ENCODE peak calls at places on chromosome 22, in four cellular contexts. X is neuronal stem cell, F is IMR-90, T is H1. V is an unnamed sample.

GRCh38 chr22:38986629-38987028 is 4.5 kb downstream of the APOBEC3B start:
- DNase-seq in X (no peak), F (no peak), T (no peak), V (no peak)

GRCh38 chr22:40237788-40238424 is 60.2 kb downstream of the TNRC6B start:
- DNase-seq in X (no peak), F (no peak), T (no peak), V (no peak)

GRCh38 chr22:26835929-26836528 is 178.6 kb downstream of the MIAT start:
- DNase-seq in X (peak; percentile 84), F (peak; percentile 23), T (peak; percentile 94), V (peak; percentile 84)

GRCh38 chr22:38317995-38318715 is 922 bp upstream of the CSNK1E start:
- DNase-seq in X (no peak), F (peak; percentile 93), T (no peak), V (no peak)

GRCh38 chr22:40721266-40721665 is 42.0 kb downstream of the MCHR1 start:
- DNase-seq in X (no peak), F (peak; percentile 71), T (no peak), V (peak; percentile 43)

GRCh38 chr22:19343470-19343869 is 52.0 kb upstream of the CLTCL1 start:
- DNase-seq in X (no peak), F (no peak), T (no peak), V (no peak)

GRCh38 chr22:21952586-21953571 is at the start of gene PPM1F:
- DNase-seq in X (peak; percentile 86), F (peak; percentile 55), T (peak; percentile 97), V (peak; percentile 86)

GRCh38 chr22:49370841-49371301 is 456.8 kb downstream of the BRD1 start:
- DNase-seq in X (no peak), F (no peak), T (peak; percentile 29), V (peak; percentile 18)

GRCh38 chr22:35598396-35598710 is 18.8 kb downstream of the MB start:
- DNase-seq in X (no peak), F (no peak), T (no peak), V (no peak)

GRCh38 chr22:19478466-19479357 is at the start of gene UFD1:
- DNase-seq in X (peak; percentile 81), F (peak; percentile 81), T (peak; percentile 88), V (peak; percentile 87)

GRCh38 chr22:26169312-26170111 is at the start of gene SEZ6L:
- DNase-seq in X (peak; percentile 47), F (no peak), T (peak; percentile 72), V (peak; percentile 29)

GRCh38 chr22:30047364-30047738 is 32.9 kb upstream of the HORMAD2 start:
- DNase-seq in X (no peak), F (peak; percentile 25), T (no peak), V (peak; percentile 38)

GRCh38 chr22:27409299-27409698 is 392.3 kb downstream of the MN1 start:
- DNase-seq in X (no peak), F (no peak), T (no peak), V (no peak)

GRCh38 chr22:27668828-27669797 is 132.4 kb downstream of the MN1 start:
- DNase-seq in X (no peak), F (peak; percentile 18), T (no peak), V (peak; percentile 48)

GRCh38 chr22:35661377-35661937 is 13.2 kb downstream of the APOL6 start:
- DNase-seq in X (no peak), F (peak; percentile 85), T (no peak), V (no peak)

GRCh38 chr22:21939392-21940319 is 13.0 kb downstream of the PPM1F start:
- DNase-seq in X (no peak), F (no peak), T (no peak), V (no peak)

GRCh38 chr22:32839776-32840571 is 38.5 kb downstream of the TIMP3 start:
- DNase-seq in X (no peak), F (peak; percentile 41), T (no peak), V (no peak)

GRCh38 chr22:17638432-17639237 is at the start of gene BCL2L13:
- DNase-seq in X (peak; percentile 84), F (peak; percentile 90), T (peak; percentile 95), V (peak; percentile 94)
- H3K23ac ChIP-seq in X (peak within 1 kb of the TSS; percentile 100), F (peak within 1 kb of the TSS; percentile 99), T (peak within 1 kb of the TSS; percentile 59), V (no peak within 1 kb of the TSS)

DNA sequence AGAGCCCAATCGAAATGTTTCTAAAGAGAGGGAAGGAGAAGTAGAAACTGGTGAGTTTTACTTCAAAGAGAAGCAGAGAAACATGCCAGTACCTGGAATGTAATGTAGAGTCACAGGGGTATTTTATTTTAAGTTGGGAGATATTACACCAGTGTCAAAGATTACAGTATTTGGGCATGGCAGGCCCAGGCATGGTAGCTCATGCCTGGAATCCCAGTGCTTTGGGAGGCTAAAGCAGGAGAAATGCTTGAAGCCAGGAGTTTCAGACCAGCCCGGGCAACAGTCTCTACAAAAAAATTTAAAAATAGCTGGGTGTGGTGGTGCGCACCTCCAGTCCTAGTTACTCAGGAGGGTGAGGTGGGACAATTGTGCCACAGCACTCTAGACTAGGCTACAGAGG is 2.7 kb downstream of the SYCE3 start:
- DNase-seq in X (no peak), F (no peak), T (no peak), V (no peak)
- H3K14ac ChIP-seq in X (no peak overlapping the region), F (no peak overlapping the region), T (no peak overlapping the region), V (no peak overlapping the region)

GRCh38 chr22:47628477-47629272 is 866.2 kb downstream of the TBC1D22A start:
- DNase-seq in X (no peak), F (no peak), T (no peak), V (peak; percentile 1)
- H3K23ac ChIP-seq in X (no peak overlapping the region), F (no peak overlapping the region), T (no peak overlapping the region), V (no peak overlapping the region)

GRCh38 chr22:23534851-23535717 is 45.0 kb downstream of the IGLL1 start:
- DNase-seq in X (no peak), F (no peak), T (no peak), V (peak; percentile 31)
- H3K14ac ChIP-seq in X (no peak overlapping the region), F (no peak overlapping the region), T (peak overlapping the region; percentile 69), V (peak overlapping the region; percentile 81)

DNA sequence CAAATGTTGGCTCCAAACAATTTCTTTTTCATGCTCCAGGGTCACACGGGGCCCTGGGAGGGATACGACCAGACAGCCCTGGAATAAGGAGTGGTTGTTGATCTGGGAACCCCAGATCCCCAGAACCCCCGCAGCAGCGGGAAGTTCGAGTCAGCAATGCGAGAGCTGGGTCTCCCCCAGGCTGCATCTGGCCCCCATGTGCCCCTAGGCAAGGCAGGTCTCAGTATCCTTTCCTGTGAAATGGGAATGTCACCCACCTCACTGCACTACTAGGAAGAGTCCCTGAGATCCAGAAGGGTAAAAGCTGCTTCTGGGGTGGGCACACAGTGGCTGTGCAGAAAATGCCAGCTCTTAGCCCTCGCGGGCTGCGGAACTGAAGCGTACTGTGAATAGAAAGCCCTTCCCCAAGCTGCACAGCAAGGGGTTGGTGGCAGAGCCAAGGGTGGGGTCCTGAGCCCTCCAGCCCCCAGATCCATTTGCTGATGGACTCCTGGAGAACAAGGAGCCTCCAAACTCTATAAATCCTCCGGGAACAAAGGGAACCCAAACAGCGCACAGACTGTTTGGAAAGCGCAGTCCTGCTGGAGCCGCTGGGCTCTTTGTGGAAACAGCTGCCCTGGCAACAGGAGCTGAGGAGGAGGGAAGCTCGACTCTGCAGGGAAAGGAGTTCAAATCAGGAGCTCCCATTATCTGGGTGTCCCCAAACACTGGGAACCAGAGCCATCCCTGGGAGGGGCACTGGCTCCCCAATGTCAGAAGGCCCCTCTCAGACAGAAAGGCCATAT is 68.2 kb upstream of the SHISAL1 start:
- DNase-seq in X (no peak), F (no peak), T (no peak), V (no peak)
- H3K23ac ChIP-seq in X (no peak overlapping the region), F (no peak overlapping the region), T (no peak overlapping the region), V (no peak overlapping the region)

DNA sequence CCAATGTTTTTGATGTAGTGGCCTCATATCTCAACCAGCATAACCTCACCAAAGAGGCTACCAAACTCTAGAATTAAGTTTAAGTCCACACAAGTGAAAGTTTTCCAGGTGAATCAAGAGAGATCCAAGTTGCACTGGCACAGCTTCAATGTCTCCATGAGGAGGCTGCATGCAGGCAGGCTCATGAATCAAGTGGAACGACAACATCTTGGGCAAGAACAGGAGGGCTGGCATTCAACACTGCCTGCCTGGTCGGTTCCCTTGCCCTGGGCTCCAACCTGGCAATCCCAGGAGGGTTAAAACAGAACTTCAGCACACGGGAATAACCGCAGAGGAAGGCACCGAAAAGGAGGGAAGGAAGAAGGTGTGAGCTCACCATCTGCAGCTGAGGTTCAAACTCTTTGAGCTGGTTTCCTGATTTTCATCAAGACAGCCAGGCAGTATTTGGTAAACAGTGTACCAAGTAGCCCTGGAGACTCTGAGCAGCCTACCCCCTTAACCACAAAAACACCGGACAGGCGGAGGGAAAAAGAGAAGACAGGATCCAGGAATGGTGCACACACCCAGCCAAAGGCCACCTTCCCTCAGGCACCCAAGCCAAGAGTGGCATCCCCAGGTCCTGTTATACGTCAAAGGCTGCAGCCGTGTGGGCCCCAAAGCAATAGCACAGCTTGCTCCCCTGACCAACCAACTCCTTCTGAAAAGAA is 1.4 kb downstream of the PACSIN2 start:
- DNase-seq in X (no peak), F (no peak), T (no peak), V (no peak)
- H3K14ac ChIP-seq in X (no peak overlapping the region), F (peak overlapping the region; percentile 18), T (no peak overlapping the region), V (no peak overlapping the region)

DNA sequence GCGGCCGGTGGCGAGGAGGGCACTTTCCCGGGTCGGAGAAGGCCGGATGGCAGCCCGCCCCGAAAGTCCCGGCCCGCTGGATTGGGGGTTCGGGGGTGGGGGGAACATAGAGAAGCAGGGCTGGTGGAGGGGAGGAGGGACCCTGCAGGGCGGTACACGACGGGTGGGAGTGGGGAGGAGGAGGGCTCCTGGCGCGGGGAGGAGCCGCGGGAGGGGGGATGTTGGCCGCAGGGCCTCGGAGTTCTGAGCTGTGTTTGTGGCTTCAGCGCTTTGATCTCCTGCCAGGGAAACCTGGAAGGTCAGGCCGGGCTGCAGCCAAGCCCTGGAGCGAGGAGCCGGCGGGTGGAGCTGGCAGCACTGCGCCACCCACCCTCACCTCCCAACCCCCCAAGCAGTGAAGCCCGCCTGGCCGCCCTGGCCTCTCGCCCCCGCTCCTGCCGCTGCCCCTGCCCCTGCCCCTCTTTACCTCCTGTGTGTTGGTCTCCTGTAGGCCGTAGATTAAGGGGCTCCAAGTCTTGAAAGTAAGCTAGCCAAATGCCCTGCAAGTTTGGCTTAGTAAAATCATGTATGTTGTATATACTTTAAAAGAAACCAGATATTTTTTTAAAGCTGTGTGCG is 30.9 kb downstream of the C22orf31 start:
- DNase-seq in X (peak; percentile 58), F (peak; percentile 77), T (peak; percentile 74), V (peak; percentile 85)
- H3K23ac ChIP-seq in X (no peak overlapping the region), F (peak overlapping the region; percentile 75), T (no peak overlapping the region), V (no peak overlapping the region)

GRCh38 chr22:37262346-37262745 is 18.3 kb upstream of the RAC2 start:
- DNase-seq in X (no peak), F (no peak), T (no peak), V (peak; percentile 15)
- H3K14ac ChIP-seq in X (no peak overlapping the region), F (no peak overlapping the region), T (no peak overlapping the region), V (no peak overlapping the region)

GRCh38 chr22:43838571-43839307 is 23.6 kb downstream of the SULT4A1 start:
- DNase-seq in X (no peak), F (no peak), T (no peak), V (no peak)
- H3K23ac ChIP-seq in X (no peak overlapping the region), F (no peak overlapping the region), T (no peak overlapping the region), V (no peak overlapping the region)

V was measured in H9.